ENCODE peak calls at places on chromosomes 2 and 18, in five cellular contexts. J is Peyer's patch, X is spleen, Z is right cardiac atrium, I is A549. P is an unnamed sample. For H3K9me3, the result is how much of the 10 kb centered on the place peaks cover.

GRCh38 chr2:20229322-20230201 is 4.6 kb upstream of the SDC1 start:
- DNase-seq in J (no peak), X (no peak), Z (no peak), I (no peak), P (no peak)

GRCh38 chr2:238861766-238862315 is 14.0 kb downstream of the TWIST2 start:
- DNase-seq in J (no peak), X (peak), Z (no peak), I (no peak), P (no peak)

GRCh38 chr2:101501443-101501842 is 26.5 kb upstream of the RFX8 start:
- DNase-seq in J (no peak), X (no peak), Z (no peak), I (no peak), P (no peak)

GRCh38 chr2:237704476-237705224 is 77.3 kb downstream of the LRRFIP1 start:
- DNase-seq in J (no peak), X (no peak), Z (no peak), I (no peak), P (no peak)

GRCh38 chr2:37456479-37456878 is 112.0 kb downstream of the QPCT start:
- DNase-seq in J (peak), X (peak), Z (no peak), I (no peak), P (no peak)

GRCh38 chr2:29113891-29114321 is 1.3 kb upstream of the CLIP4 start:
- DNase-seq in J (no peak), X (no peak), Z (peak), I (peak), P (peak)

GRCh38 chr18:55999641-56000040 is 411.6 kb upstream of the TCF4 start:
- DNase-seq in J (no peak), X (no peak), Z (no peak), I (no peak), P (no peak)

GRCh38 chr2:143521404-143521803 is 392.2 kb downstream of the ARHGAP15 start:
- DNase-seq in J (no peak), X (no peak), Z (no peak), I (no peak), P (no peak)

GRCh38 chr2:208573559-208573958 is 167.0 kb downstream of the PTH2R start:
- DNase-seq in J (no peak), X (no peak), Z (no peak), I (no peak), P (no peak)

GRCh38 chr2:50995610-50996009 is 36.3 kb downstream of the NRXN1 start:
- DNase-seq in J (no peak), X (no peak), Z (no peak), I (no peak), P (no peak)

GRCh38 chr2:201730651-201731280 is 32.3 kb upstream of the MPP4 start:
- DNase-seq in J (no peak), X (no peak), Z (no peak), I (no peak), P (no peak)

GRCh38 chr2:192146069-192147006 is 48.4 kb downstream of the TMEFF2 start:
- DNase-seq in J (no peak), X (no peak), Z (no peak), I (peak), P (no peak)

GRCh38 chr18:37403100-37403781 is 162.4 kb downstream of the CELF4 start:
- DNase-seq in J (no peak), X (peak), Z (peak), I (no peak), P (peak)

GRCh38 chr2:216606551-216607527 is 26.4 kb upstream of the IGFBP2 start:
- DNase-seq in J (no peak), X (peak), Z (no peak), I (no peak), P (no peak)

GRCh38 chr2:179861027-179861776 is at the start of gene ZNF385B:
- DNase-seq in J (no peak), X (no peak), Z (peak), I (no peak), P (no peak)

GRCh38 chr2:176188969-176189665 is 649 bp downstream of the HOXD1 start:
- DNase-seq in J (no peak), X (no peak), Z (peak), I (no peak), P (no peak)

GRCh38 chr2:46390036-46390435 is 89.3 kb upstream of the TMEM247 start:
- DNase-seq in J (no peak), X (no peak), Z (no peak), I (no peak), P (peak)

GRCh38 chr2:42168459-42169099 is 574 bp upstream of the EML4 start:
- DNase-seq in J (no peak), X (no peak), Z (no peak), I (no peak), P (no peak)

GRCh38 chr2:41657231-41657630 is 390.6 kb upstream of the PKDCC start:
- DNase-seq in J (no peak), X (no peak), Z (no peak), I (no peak), P (no peak)

GRCh38 chr2:113407446-113408099 is 29.9 kb upstream of the ZNG1B start:
- DNase-seq in J (no peak), X (no peak), Z (no peak), I (peak), P (peak)

GRCh38 chr2:227154976-227155375 is 9.0 kb downstream of the COL4A4 start:
- DNase-seq in J (no peak), X (no peak), Z (peak), I (peak), P (peak)

GRCh38 chr2:177758591-177759371 is 313.8 kb downstream of the PDE11A start:
- DNase-seq in J (no peak), X (no peak), Z (peak), I (peak), P (no peak)

GRCh38 chr2:207394203-207394741 is 135.5 kb upstream of the CREB1 start:
- DNase-seq in J (no peak), X (no peak), Z (no peak), I (peak), P (no peak)

GRCh38 chr2:173881466-173881865 is 83.7 kb downstream of the SP3 start:
- DNase-seq in J (no peak), X (no peak), Z (no peak), I (no peak), P (no peak)

GRCh38 chr2:44543773-44544725 is 182.3 kb downstream of the CAMKMT start:
- DNase-seq in J (no peak), X (no peak), Z (no peak), I (peak), P (no peak)

GRCh38 chr2:86649119-86649947 is 25.7 kb upstream of the RNF103 start:
- DNase-seq in J (no peak), X (no peak), Z (no peak), I (no peak), P (no peak)

DNA sequence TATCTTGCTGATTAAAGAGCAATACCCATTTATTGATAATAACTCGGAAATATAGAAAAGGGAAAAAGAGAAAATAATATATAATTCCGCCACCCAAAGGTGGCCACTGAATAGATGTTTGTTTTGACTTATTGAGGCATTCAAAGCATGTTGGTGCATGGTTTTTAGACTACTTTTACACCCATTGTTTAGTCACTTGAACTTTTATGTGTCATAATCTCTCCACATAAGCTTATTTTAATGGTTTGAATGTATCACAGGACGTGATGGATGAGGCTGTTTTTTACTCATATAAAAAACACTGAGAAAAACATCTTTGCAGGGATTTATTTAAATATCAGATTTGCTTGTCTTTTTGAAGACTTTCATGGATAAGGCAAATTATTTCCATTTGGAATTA is 120.4 kb downstream of the ACKR3 start:
- DNase-seq in J (no peak), X (no peak), Z (no peak), I (no peak), P (no peak)
- H3K9me3 ChIP-seq in J (under half), X (under half), Z (under half), I (under half), P (under half)

GRCh38 chr2:22601007-22601406 is 784.0 kb upstream of the KLHL29 start:
- DNase-seq in J (no peak), X (no peak), Z (no peak), I (no peak), P (no peak)

GRCh38 chr2:22600166-22600565 is 784.8 kb upstream of the KLHL29 start:
- DNase-seq in J (no peak), X (no peak), Z (no peak), I (no peak), P (no peak)

DNA sequence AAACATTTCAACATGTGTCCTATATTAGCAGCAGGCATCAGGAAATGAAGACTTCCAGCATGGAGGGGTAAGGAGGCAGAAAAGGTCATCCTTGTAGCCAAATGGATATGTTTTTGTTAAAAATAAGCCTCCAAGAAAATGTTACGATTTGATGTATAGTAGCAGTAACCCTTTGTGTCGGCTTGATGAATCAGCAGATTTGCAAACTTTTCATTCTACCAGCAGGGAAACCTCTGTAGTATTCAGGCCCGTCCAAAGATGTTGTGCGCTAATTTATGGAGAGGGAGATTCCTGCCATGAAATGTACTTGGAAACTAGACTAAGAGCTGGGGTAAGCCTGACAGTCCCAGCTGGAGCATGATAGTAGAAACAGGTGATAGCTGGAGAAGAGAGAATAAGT is 780.8 kb upstream of the KLHL29 start:
- DNase-seq in J (no peak), X (no peak), Z (no peak), I (no peak), P (no peak)
- H3K9me3 ChIP-seq in J (under half), X (under half), Z (under half), I (under half), P (under half)

DNA sequence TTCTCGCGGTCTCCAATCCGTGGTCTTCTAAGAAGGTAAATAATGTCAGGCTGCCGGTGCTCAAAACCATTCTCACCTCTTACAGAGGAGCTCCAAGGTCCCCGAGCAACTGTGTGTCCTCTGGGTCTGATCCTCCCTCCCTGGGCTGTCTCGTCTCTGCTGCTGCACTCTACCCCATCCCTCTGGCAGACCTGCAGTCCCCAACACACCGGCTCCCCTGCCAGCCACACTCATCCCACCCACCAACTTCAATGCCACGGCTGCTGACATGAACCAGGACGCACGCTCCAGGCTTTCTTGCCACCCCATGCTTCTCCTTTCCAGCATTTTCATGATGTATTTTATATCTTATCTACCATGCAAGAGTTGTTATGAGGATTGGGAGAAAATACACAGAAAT is 559.5 kb upstream of the SALL3 start:
- DNase-seq in J (no peak), X (no peak), Z (no peak), I (no peak), P (no peak)
- H3K9me3 ChIP-seq in J (under half), X (under half), Z (under half), I (under half), P (under half)

GRCh38 chr2:123195957-123196356 is 829.1 kb upstream of the CNTNAP5 start:
- DNase-seq in J (no peak), X (no peak), Z (no peak), I (no peak), P (no peak)
- H3K9me3 ChIP-seq in J (under half), X (under half), Z (under half), I (under half), P (under half)

DNA sequence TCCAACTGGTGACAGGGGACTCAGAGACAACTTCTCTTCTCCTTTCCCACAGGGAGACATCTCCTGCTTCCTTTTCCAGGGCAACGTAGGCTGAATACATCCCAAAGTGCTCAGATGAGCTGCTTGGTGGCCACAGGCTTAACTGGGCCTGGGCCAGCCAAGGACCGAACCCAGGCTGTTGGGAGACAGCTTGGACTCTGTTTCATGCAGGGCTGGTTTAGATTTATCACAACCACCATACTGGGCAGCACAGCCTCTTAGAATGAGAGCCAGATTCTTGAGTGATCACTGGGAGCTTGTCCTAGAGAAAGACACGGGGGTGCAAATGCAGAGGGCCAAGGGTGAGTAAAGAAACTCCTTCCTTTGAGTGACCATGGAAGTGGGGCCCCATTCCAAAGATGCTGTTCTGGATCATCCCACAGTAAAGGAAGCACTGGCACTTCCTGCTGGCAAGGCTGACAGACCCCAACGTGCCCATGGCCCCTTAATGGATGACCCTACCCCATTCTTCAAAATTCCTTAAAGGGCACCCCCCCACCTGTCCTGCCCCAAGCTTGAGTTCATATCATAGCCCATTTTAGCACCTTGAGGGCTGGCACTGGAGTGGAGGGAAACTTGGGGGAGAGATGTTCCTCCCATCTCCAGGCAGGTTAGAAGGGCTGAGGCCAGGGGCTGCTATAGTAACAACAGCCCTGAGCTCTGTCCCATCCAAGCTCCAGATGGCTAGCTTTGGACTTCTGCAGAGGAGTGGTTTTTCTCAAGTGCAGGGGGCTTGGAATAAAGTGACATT is 84.1 kb downstream of the CAPN13 start:
- DNase-seq in J (no peak), X (peak), Z (no peak), I (no peak), P (no peak)
- H3K9me3 ChIP-seq in J (under half), X (under half), Z (under half), I (under half), P (under half)

GRCh38 chr2:15989559-15989958 is 49.2 kb downstream of the MYCN start:
- DNase-seq in J (no peak), X (no peak), Z (no peak), I (no peak), P (peak)
- H3K9me3 ChIP-seq in J (under half), X (under half), Z (under half), I (under half), P (under half)

GRCh38 chr18:49621301-49621700 is 59.4 kb downstream of the LIPG start:
- DNase-seq in J (no peak), X (no peak), Z (no peak), I (no peak), P (no peak)
- H3K9me3 ChIP-seq in J (under half), X (under half), Z (under half), I (under half), P (under half)

GRCh38 chr18:71850602-71851001 is 693.5 kb downstream of the CBLN2 start:
- DNase-seq in J (no peak), X (no peak), Z (no peak), I (no peak), P (no peak)
- H3K9me3 ChIP-seq in J (under half), X (under half), Z (under half), I (under half), P (under half)

GRCh38 chr2:162174778-162175177 is 22.7 kb upstream of the GCG start:
- DNase-seq in J (no peak), X (no peak), Z (no peak), I (no peak), P (no peak)

GRCh38 chr2:162175720-162176119 is 23.7 kb upstream of the GCG start:
- DNase-seq in J (no peak), X (no peak), Z (no peak), I (no peak), P (no peak)

GRCh38 chr2:162182395-162182794 is 30.3 kb upstream of the GCG start:
- DNase-seq in J (no peak), X (no peak), Z (no peak), I (no peak), P (no peak)

GRCh38 chr2:162172802-162173201 is 20.8 kb upstream of the GCG start:
- DNase-seq in J (no peak), X (no peak), Z (no peak), I (no peak), P (peak)

DNA sequence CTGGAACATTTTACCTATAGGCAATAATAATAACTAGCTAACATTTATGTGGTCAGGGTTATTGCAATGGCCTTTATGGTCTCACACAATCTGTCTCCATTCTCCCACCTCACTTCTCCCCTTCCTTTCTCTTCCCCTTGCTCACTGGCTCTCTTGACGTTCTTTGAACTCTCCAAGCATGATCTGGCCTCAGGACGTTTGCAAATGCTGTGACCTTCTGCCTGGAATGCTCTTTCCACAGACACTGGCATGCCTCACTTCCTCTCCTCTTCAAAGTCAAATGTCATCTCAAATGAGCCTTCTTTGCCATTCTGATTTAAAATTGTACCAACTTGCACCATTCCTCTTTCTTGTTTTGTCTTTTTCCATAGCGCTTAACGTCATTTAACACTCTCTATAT is 25.3 kb upstream of the GCG start:
- DNase-seq in J (no peak), X (no peak), Z (no peak), I (no peak), P (peak)
- H3K9me3 ChIP-seq in J (under half), X (under half), Z (under half), I (under half), P (under half)